ENCODE peak calls at places on chromosomes 13 and 19, in eight cellular contexts. Z, E, I, W, K, S, P and X are unnamed samples.

GRCh38 chr19:45952691-45953505 is 20.8 kb downstream of the NOVA2 start:
- DNase-seq in K (no peak), P (peak; percentile 97), W (peak; percentile 37), E (no peak), S (no peak), I (peak; percentile 60), Z (no peak), X (peak; percentile 75)

GRCh38 chr13:94252209-94252608 is 227.3 kb downstream of the DCT start:
- DNase-seq in W (no peak), Z (no peak), S (no peak), K (no peak), E (no peak), I (no peak), P (no peak), X (peak; percentile 34)

GRCh38 chr19:50203281-50204080 is at the start of gene MYH14:
- DNase-seq in Z (peak; percentile 51), S (peak; percentile 92), I (peak; percentile 96), W (no peak), K (peak; percentile 88), P (peak; percentile 98), E (no peak), X (no peak)

GRCh38 chr13:43127827-43128226 is 104.4 kb downstream of the DNAJC15 start:
- DNase-seq in K (no peak), Z (no peak), P (no peak), S (no peak), W (no peak), E (no peak), I (no peak), X (no peak)

GRCh38 chr13:25871389-25872125 is 180.3 kb downstream of the SHISA2 start:
- DNase-seq in W (no peak), E (no peak), I (no peak), K (no peak), P (no peak), Z (no peak), S (no peak), X (no peak)

GRCh38 chr13:50679321-50679720 is 164.2 kb downstream of the DLEU7 start:
- DNase-seq in Z (no peak), S (no peak), K (no peak), E (peak; percentile 39), P (no peak), I (no peak), W (no peak), X (peak; percentile 71)

GRCh38 chr13:58883405-58883804 is 1251.9 kb downstream of the PCDH17 start:
- DNase-seq in I (no peak), E (no peak), W (no peak), P (peak; percentile 47), Z (no peak), S (no peak), K (no peak), X (no peak)

GRCh38 chr13:79455331-79455730 is 25.6 kb upstream of the NDFIP2 start:
- DNase-seq in Z (no peak), I (no peak), E (no peak), S (no peak), P (no peak), W (no peak), K (no peak), X (peak; percentile 7)

GRCh38 chr13:21164631-21165030 is 11.7 kb downstream of the SKA3 start:
- DNase-seq in I (no peak), E (no peak), K (no peak), Z (no peak), W (no peak), S (no peak), P (no peak), X (no peak)

GRCh38 chr19:10061717-10062310 is 24.3 kb upstream of the SHFL start:
- DNase-seq in W (no peak), Z (no peak), I (no peak), S (no peak), K (no peak), P (peak; percentile 86), E (no peak), X (no peak)

GRCh38 chr19:58196911-58197616 is 14.2 kb downstream of the ZNF274 start:
- DNase-seq in I (no peak), P (no peak), K (no peak), E (no peak), S (no peak), Z (no peak), W (no peak), X (peak; percentile 41)

GRCh38 chr13:49443327-49443688 is 556 bp downstream of the CAB39L start:
- DNase-seq in W (no peak), K (no peak), E (no peak), P (no peak), Z (no peak), I (no peak), S (no peak), X (peak; percentile 43)

GRCh38 chr19:1871630-1872029 is 8.3 kb upstream of the KLF16 start:
- DNase-seq in P (no peak), I (no peak), E (no peak), K (no peak), W (no peak), S (no peak), Z (no peak), X (no peak)

GRCh38 chr19:14530505-14530904 is 1.1 kb downstream of the TECR start:
- DNase-seq in E (no peak), W (no peak), S (no peak), P (no peak), Z (no peak), I (no peak), K (no peak), X (no peak)

GRCh38 chr19:18798384-18799352 is 7.6 kb upstream of the COMP start:
- DNase-seq in Z (no peak), K (no peak), E (no peak), W (no peak), I (peak; percentile 50), P (peak; percentile 70), S (no peak), X (no peak)

GRCh38 chr19:36043952-36044351 is 10.1 kb downstream of the THAP8 start:
- DNase-seq in S (no peak), E (no peak), P (no peak), Z (no peak), W (no peak), K (no peak), I (no peak), X (no peak)

GRCh38 chr13:80199585-80200292 is 141.2 kb downstream of the SPRY2 start:
- DNase-seq in W (no peak), S (no peak), E (no peak), I (no peak), P (no peak), K (no peak), Z (no peak), X (no peak)

GRCh38 chr13:49760555-49760954 is 31.9 kb downstream of the KPNA3 start:
- DNase-seq in K (no peak), I (no peak), P (no peak), W (no peak), E (no peak), Z (no peak), S (no peak), X (no peak)

GRCh38 chr13:52978989-52979388 is 49.6 kb upstream of the OLFM4 start:
- DNase-seq in Z (no peak), I (no peak), E (no peak), S (no peak), K (no peak), W (no peak), P (no peak), X (no peak)

GRCh38 chr19:39030854-39031367 is 1.4 kb downstream of the FBXO27 start:
- DNase-seq in S (no peak), P (no peak), E (no peak), Z (no peak), W (no peak), I (no peak), K (no peak), X (no peak)
- H3K4me3 ChIP-seq in S (no peak overlapping the region), P (peak overlapping the region; percentile 76), E (peak overlapping the region; percentile 68), Z (peak overlapping the region; percentile 86), W (peak overlapping the region; percentile 62), I (no peak overlapping the region), K (peak overlapping the region; percentile 76), X (peak overlapping the region; percentile 5)

GRCh38 chr13:101116826-101117225 is 299.5 kb downstream of the NALCN start:
- DNase-seq in E (no peak), W (no peak), I (no peak), P (peak; percentile 59), S (no peak), K (no peak), Z (no peak), X (no peak)

GRCh38 chr13:101116381-101116780 is 299.9 kb downstream of the NALCN start:
- DNase-seq in E (no peak), K (no peak), W (no peak), S (no peak), P (no peak), I (no peak), Z (no peak), X (no peak)

GRCh38 chr13:101111894-101112293 is 304.4 kb downstream of the NALCN start:
- DNase-seq in P (no peak), I (no peak), E (no peak), Z (no peak), W (no peak), K (no peak), S (no peak), X (no peak)

GRCh38 chr13:101121608-101122007 is 294.7 kb downstream of the NALCN start:
- DNase-seq in E (no peak), K (no peak), W (no peak), P (no peak), Z (no peak), I (no peak), S (no peak), X (no peak)

DNA sequence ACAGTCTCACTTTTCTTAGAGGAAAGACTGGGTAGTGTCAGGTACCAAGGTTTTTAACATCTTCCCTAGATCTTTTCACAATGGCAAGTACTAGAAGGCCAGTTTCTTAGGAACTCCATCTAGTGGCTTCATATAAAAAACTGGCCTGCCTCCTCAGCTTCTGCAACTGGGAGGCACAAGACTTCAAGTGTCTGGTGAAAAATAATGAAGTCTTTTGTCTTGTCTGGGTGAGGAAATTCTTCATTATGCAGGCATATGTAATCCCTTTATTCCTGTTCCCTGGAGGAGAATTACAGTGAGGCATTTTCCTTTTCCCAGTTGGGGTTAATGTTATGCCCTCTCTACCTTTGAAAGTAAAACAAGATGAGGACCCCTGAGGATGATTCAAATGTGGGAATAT is 300.5 kb downstream of the NALCN start:
- DNase-seq in I (no peak), Z (no peak), W (no peak), E (no peak), K (no peak), P (no peak), S (no peak), X (peak; percentile 17)
- TF ChIP-seq CTCF in I (no peak), Z (no peak), W (no peak), E (peak; percentile 30), K (no peak), P (peak; percentile 65), S (no peak), X (peak; percentile 39)

DNA sequence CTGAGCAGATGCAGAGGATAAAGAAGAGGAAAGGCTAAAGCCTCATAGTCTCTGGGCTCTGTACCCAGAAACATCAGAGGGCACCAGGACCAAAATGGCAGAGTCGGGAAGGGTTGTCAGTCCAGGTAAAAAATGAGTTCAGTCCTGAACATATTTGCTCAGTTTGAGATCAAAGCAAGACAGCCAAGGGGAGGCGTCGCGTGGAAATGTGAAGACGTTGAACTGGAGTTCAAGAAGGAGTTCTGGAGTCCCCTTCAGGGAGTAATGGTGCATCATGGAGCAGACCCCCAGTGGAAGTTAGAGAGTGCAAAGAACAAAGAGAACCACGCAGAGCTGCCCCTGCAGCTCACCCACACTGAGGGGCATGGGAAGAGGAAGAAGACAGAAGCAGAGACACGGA is 4.8 kb downstream of the COL4A1 start:
- DNase-seq in I (no peak), W (no peak), Z (no peak), P (peak; percentile 38), K (no peak), E (no peak), S (peak; percentile 61), X (no peak)
- H3K4me3 ChIP-seq in I (no peak overlapping the region), W (no peak overlapping the region), Z (peak overlapping the region; percentile 46), P (peak overlapping the region; percentile 92), K (peak overlapping the region; percentile 5), E (no peak overlapping the region), S (no peak overlapping the region), X (no peak overlapping the region)

GRCh38 chr19:38952395-38953165 is 21.8 kb downstream of the MRPS12 start:
- DNase-seq in W (no peak), E (no peak), P (peak; percentile 81), S (no peak), K (no peak), Z (no peak), I (no peak), X (no peak)
- TF ChIP-seq CTCF in W (peak; percentile 0), E (peak; percentile 21), P (peak; percentile 78), S (no peak), K (peak; percentile 22), Z (no peak), I (no peak), X (no peak)